ENCODE peak calls at places on chromosomes 16 and 17, in ten cellular contexts. D is NCI-H1694 treated with DMSO at 0.1 percent for 48 hours, Y is SW 1271, R is left colon, W is HTR-8/SVneo, O is GM12865, Z is memory B cell, M is left cardiac atrium, N is small intestine, U is T-helper 1 cell. B is an unnamed sample.

GRCh38 chr16:30068750-30069574 is 3.4 kb downstream of the ALDOA start:
- DNase-seq in D (no peak), Y (peak), R (no peak), W (no peak), O (peak), Z (peak), M (no peak), N (peak), U (peak), B (no peak)

GRCh38 chr16:27449434-27450188 is 47.6 kb downstream of the IL21R start:
- DNase-seq in D (no peak), Y (no peak), R (peak), W (no peak), O (peak), Z (peak), M (no peak), N (peak), U (peak), B (peak)

GRCh38 chr16:29811170-29811895 is 660 bp upstream of the PRRT2 start:
- DNase-seq in D (peak), Y (peak), R (peak), W (peak), O (peak), Z (no peak), M (peak), N (peak), U (peak), B (peak)

GRCh38 chr17:16997514-16998429 is 25.9 kb upstream of the TNFRSF13B start:
- DNase-seq in D (no peak), Y (peak), R (no peak), W (no peak), O (peak), Z (no peak), M (no peak), N (no peak), U (no peak), B (no peak)

GRCh38 chr17:38464723-38465419 is 36.6 kb downstream of the ARHGAP23 start:
- DNase-seq in D (peak), Y (peak), R (peak), W (peak), O (no peak), Z (no peak), M (peak), N (no peak), U (no peak), B (peak)

GRCh38 chr16:72858611-72859493 is 189.1 kb downstream of the ZFHX3 start:
- DNase-seq in D (no peak), Y (no peak), R (no peak), W (no peak), O (no peak), Z (no peak), M (peak), N (no peak), U (no peak), B (no peak)

GRCh38 chr16:19559242-19559910 is 3.9 kb downstream of the VPS35L start:
- DNase-seq in D (peak), Y (peak), R (no peak), W (peak), O (peak), Z (peak), M (no peak), N (peak), U (no peak), B (peak)

GRCh38 chr17:9169116-9169515 is 147.8 kb downstream of the NTN1 start:
- DNase-seq in D (no peak), Y (peak), R (no peak), W (no peak), O (no peak), Z (no peak), M (no peak), N (no peak), U (no peak), B (no peak)

GRCh38 chr16:68070249-68070725 is 14.9 kb upstream of the NFATC3 start:
- DNase-seq in D (no peak), Y (no peak), R (no peak), W (no peak), O (peak), Z (no peak), M (no peak), N (no peak), U (no peak), B (peak)

GRCh38 chr17:48002208-48002919 is 31.5 kb downstream of the CDK5RAP3 start:
- DNase-seq in D (peak), Y (no peak), R (no peak), W (peak), O (peak), Z (no peak), M (no peak), N (no peak), U (no peak), B (peak)

GRCh38 chr17:21358185-21358584 is 18.0 kb upstream of the KCNJ12 start:
- DNase-seq in D (no peak), Y (no peak), R (no peak), W (no peak), O (no peak), Z (no peak), M (no peak), N (no peak), U (no peak), B (no peak)